ENCODE peak calls at places on chromosomes 7 and 10, in seven cellular contexts. Y, B, W, T, U, G and H are unnamed samples.

GRCh38 chr7:130180571-130180971 is 24.6 kb downstream of the TMEM209 start:
- DNase-seq in Y (no peak), B (no peak), W (peak; percentile 89), T (peak; percentile 13), U (no peak), G (no peak), H (no peak)

GRCh38 chr10:34017281-34017680 is 682.8 kb upstream of the NRP1 start:
- DNase-seq in Y (no peak), B (no peak), W (no peak), T (no peak), U (no peak), G (no peak), H (no peak)

GRCh38 chr10:78438094-78438906 is 404.6 kb downstream of the RPS24 start:
- DNase-seq in Y (no peak), B (no peak), W (no peak), T (no peak), U (no peak), G (no peak), H (no peak)

GRCh38 chr7:25894002-25894901 is 257.7 kb upstream of the NFE2L3 start:
- DNase-seq in Y (no peak), B (no peak), W (peak; percentile 27), T (no peak), U (no peak), G (no peak), H (peak; percentile 41)

GRCh38 chr10:130188195-130189175 is 52.3 kb downstream of the GLRX3 start:
- DNase-seq in Y (no peak), B (no peak), W (no peak), T (no peak), U (no peak), G (no peak), H (no peak)

GRCh38 chr10:99595236-99595635 is 25.0 kb downstream of the SLC25A28 start:
- DNase-seq in Y (no peak), B (no peak), W (no peak), T (no peak), U (no peak), G (no peak), H (no peak)

GRCh38 chr10:44715081-44715480 is 196.1 kb upstream of the TMEM72 start:
- DNase-seq in Y (peak; percentile 42), B (no peak), W (peak; percentile 42), T (no peak), U (no peak), G (no peak), H (no peak)

GRCh38 chr7:37109853-37110252 is 338.8 kb downstream of the ELMO1 start:
- DNase-seq in Y (no peak), B (no peak), W (no peak), T (no peak), U (no peak), G (no peak), H (no peak)

GRCh38 chr7:20554072-20554471 is 61.4 kb upstream of the ABCB5 start:
- DNase-seq in Y (no peak), B (no peak), W (no peak), T (no peak), U (no peak), G (no peak), H (no peak)

GRCh38 chr7:35676211-35676610 is 18.7 kb downstream of the HERPUD2 start:
- DNase-seq in Y (no peak), B (no peak), W (no peak), T (no peak), U (no peak), G (no peak), H (no peak)

GRCh38 chr10:102322914-102323313 is 72.6 kb upstream of the NFKB2 start:
- DNase-seq in Y (no peak), B (no peak), W (no peak), T (peak; percentile 13), U (no peak), G (peak; percentile 2), H (no peak)

GRCh38 chr10:114623661-114624294 is 34.3 kb downstream of the ABLIM1 start:
- DNase-seq in Y (peak; percentile 83), B (no peak), W (peak; percentile 86), T (no peak), U (peak; percentile 51), G (no peak), H (no peak)

GRCh38 chr7:4633012-4633411 is 49.1 kb upstream of the FOXK1 start:
- DNase-seq in Y (no peak), B (no peak), W (peak; percentile 63), T (no peak), U (no peak), G (no peak), H (no peak)